ENCODE peak calls at places on chromosomes 11 and 22, in ten cellular contexts. L is heart right ventricle, D is neural progenitor cell, Z is A549, Q is PC-9, P is heart left ventricle, N is mammary epithelial cell, E is sigmoid colon, J is PC-3, V is brain microvascular endothelial cell. A is an unnamed sample.

GRCh38 chr11:128576555-128576954 is 10.8 kb downstream of the ETS1 start:
- DNase-seq in N (no peak), P (no peak), Z (no peak), Q (no peak), L (no peak), E (peak), V (no peak), J (no peak), D (peak), A (no peak)

GRCh38 chr11:18243783-18244362 is 4.6 kb downstream of the SAA2 start:
- DNase-seq in L (no peak), V (peak), J (peak), Z (peak), Q (peak), P (no peak), D (peak), N (peak), E (no peak), A (peak)

GRCh38 chr22:28841111-28841510 is 40.7 kb upstream of the XBP1 start:
- DNase-seq in P (no peak), D (no peak), L (no peak), Q (no peak), N (no peak), E (no peak), V (no peak), J (no peak), Z (no peak), A (no peak)

GRCh38 chr11:46252373-46252914 is 25.0 kb upstream of the CREB3L1 start:
- DNase-seq in Z (no peak), E (no peak), D (no peak), L (no peak), N (no peak), V (no peak), J (no peak), Q (no peak), P (no peak), A (no peak)

GRCh38 chr11:118076754-118077281 is at the start of gene TMPRSS4:
- DNase-seq in P (no peak), D (no peak), J (peak), Q (peak), V (no peak), E (no peak), N (peak), L (no peak), Z (no peak), A (no peak)

GRCh38 chr11:34627197-34627596 is 6.3 kb downstream of the EHF start:
- DNase-seq in N (peak), L (no peak), E (no peak), Z (no peak), V (no peak), Q (peak), J (no peak), P (no peak), D (no peak), A (no peak)

GRCh38 chr22:46564084-46564714 is 26.8 kb upstream of the CELSR1 start:
- DNase-seq in N (no peak), D (peak), L (peak), Q (no peak), E (peak), V (no peak), P (peak), J (no peak), Z (no peak), A (no peak)

GRCh38 chr11:78372114-78372768 is 45.4 kb downstream of the GAB2 start:
- DNase-seq in N (no peak), V (no peak), Z (no peak), J (no peak), Q (peak), L (no peak), E (no peak), D (no peak), P (no peak), A (no peak)

GRCh38 chr11:133146697-133147306 is 385.5 kb downstream of the OPCML start:
- DNase-seq in Z (no peak), E (no peak), V (no peak), L (no peak), D (no peak), Q (no peak), J (no peak), P (no peak), N (no peak), A (no peak)

GRCh38 chr11:28697920-28698827 is 590.0 kb downstream of the METTL15 start:
- DNase-seq in L (peak), Z (peak), E (no peak), J (peak), Q (no peak), V (peak), P (peak), D (peak), N (peak), A (no peak)

GRCh38 chr11:46410021-46410420 is 18.4 kb upstream of the CHRM4 start:
- DNase-seq in Z (peak), N (no peak), P (no peak), E (no peak), Q (peak), V (no peak), J (no peak), L (no peak), D (peak), A (no peak)

GRCh38 chr22:48318575-48319320 is 1508.9 kb downstream of the BRD1 start:
- DNase-seq in L (no peak), E (peak), Q (no peak), Z (no peak), V (no peak), J (no peak), N (no peak), D (no peak), P (no peak), A (no peak)

GRCh38 chr11:117887431-117888139 is 11.1 kb upstream of the FXYD6 start:
- DNase-seq in P (no peak), V (no peak), J (no peak), L (no peak), E (no peak), Q (no peak), D (no peak), Z (no peak), N (no peak), A (no peak)

GRCh38 chr11:120236169-120237107 is 3.5 kb upstream of the POU2F3 start:
- DNase-seq in P (no peak), E (no peak), Z (peak), N (peak), D (no peak), L (no peak), Q (peak), V (no peak), J (peak), A (no peak)

GRCh38 chr11:93668171-93668570 is 6.7 kb downstream of the CEP295 start:
- DNase-seq in Q (no peak), P (no peak), J (no peak), Z (no peak), L (no peak), D (no peak), N (no peak), E (no peak), V (no peak), A (no peak)

GRCh38 chr11:7671807-7672206 is 1.5 kb downstream of the CYB5R2 start:
- DNase-seq in Z (no peak), L (no peak), J (no peak), E (no peak), V (no peak), Q (peak), N (peak), D (no peak), P (no peak), A (no peak)

GRCh38 chr22:36277482-36278291 is 24.8 kb downstream of the APOL1 start:
- DNase-seq in V (no peak), J (peak), N (peak), D (peak), Q (peak), P (no peak), E (peak), L (peak), Z (peak), A (no peak)

GRCh38 chr11:57426439-57426753 is 525 bp downstream of the SLC43A3 start:
- DNase-seq in Q (peak), J (peak), P (no peak), Z (no peak), E (no peak), N (no peak), D (no peak), L (no peak), V (no peak), A (no peak)

GRCh38 chr11:47177846-47178245 is 1.2 kb upstream of the ARFGAP2 start:
- DNase-seq in P (peak), E (peak), D (no peak), L (peak), V (no peak), J (no peak), N (no peak), Z (no peak), Q (no peak), A (no peak)

GRCh38 chr22:21029486-21030025 is 2.8 kb downstream of the SLC7A4 start:
- DNase-seq in Z (no peak), V (no peak), P (no peak), D (no peak), N (no peak), L (no peak), J (no peak), E (no peak), Q (no peak), A (no peak)

GRCh38 chr22:27488456-27489224 is 312.9 kb downstream of the MN1 start:
- DNase-seq in D (no peak), N (no peak), J (peak), P (no peak), Z (no peak), V (peak), Q (no peak), L (no peak), E (no peak), A (no peak)

GRCh38 chr11:73236879-73237278 is 18.8 kb downstream of the P2RY2 start:
- DNase-seq in Q (peak), N (peak), P (peak), E (no peak), V (no peak), J (peak), Z (peak), L (peak), D (peak), A (no peak)

GRCh38 chr11:119371778-119372182 is 9.7 kb downstream of the USP2 start:
- DNase-seq in Q (peak), L (no peak), N (no peak), Z (peak), D (no peak), E (no peak), P (no peak), J (peak), V (no peak), A (no peak)

GRCh38 chr22:38849816-38850215 is 6.0 kb upstream of the NPTXR start:
- DNase-seq in P (no peak), J (no peak), Q (no peak), Z (no peak), N (no peak), V (no peak), E (no peak), L (no peak), D (no peak), A (no peak)

GRCh38 chr11:109914809-109915653 is 178.2 kb upstream of the ZC3H12C start:
- DNase-seq in L (no peak), E (no peak), N (peak), Z (no peak), Q (peak), D (no peak), P (no peak), J (peak), V (peak), A (peak)

GRCh38 chr22:17972385-17973181 is 51.8 kb downstream of the MICAL3 start:
- DNase-seq in V (peak), P (no peak), N (peak), Q (peak), L (peak), J (peak), E (no peak), D (peak), Z (peak), A (no peak)

GRCh38 chr22:24379536-24379935 is 47.9 kb upstream of the ADORA2A start:
- DNase-seq in E (no peak), Q (no peak), P (no peak), D (no peak), Z (no peak), L (no peak), J (peak), N (no peak), V (no peak), A (no peak)

GRCh38 chr11:83721286-83721685 is 435.1 kb upstream of the CCDC90B start:
- DNase-seq in N (peak), Z (no peak), J (peak), D (no peak), Q (peak), V (no peak), P (no peak), L (no peak), E (no peak), A (no peak)

GRCh38 chr11:65663634-65664200 is 1.0 kb upstream of the RELA start:
- DNase-seq in Q (no peak), D (peak), L (peak), E (peak), N (peak), V (no peak), Z (no peak), P (peak), J (peak), A (peak)

DNA sequence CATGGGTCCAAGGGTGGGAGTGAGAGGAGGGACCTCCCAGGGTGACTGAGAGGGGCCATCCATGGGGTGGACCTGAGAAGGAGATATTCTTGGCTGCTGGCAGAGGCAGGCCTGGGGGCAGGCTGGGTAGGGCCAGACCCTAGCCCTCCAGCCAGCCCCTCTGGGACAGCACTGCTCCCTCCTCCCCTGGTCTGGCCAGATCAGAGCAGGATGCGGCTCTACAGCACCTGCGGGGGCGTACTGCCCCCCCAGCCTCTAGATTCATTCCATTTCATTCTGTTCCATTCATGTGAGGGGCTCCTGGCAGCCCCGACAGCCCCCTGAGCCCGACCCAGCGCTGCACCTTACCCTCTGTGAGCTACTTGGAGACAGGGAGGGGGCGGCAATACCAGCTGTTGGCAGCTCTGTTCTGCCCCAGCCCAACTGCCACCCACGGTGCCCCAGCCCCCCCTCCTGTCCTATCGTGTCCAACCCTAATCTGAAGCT is 34.3 kb upstream of the MYRF start:
- DNase-seq in L (no peak), J (no peak), N (no peak), P (no peak), D (no peak), E (no peak), Q (no peak), Z (no peak), V (no peak), A (no peak)
- H3K4me3 ChIP-seq in L (peak), J (no peak), N (no peak), P (peak), D (peak), E (peak), Q (no peak), Z (no peak), V (peak), A (peak)

GRCh38 chr11:10878408-10879214 is 20.8 kb upstream of the ZBED5 start:
- DNase-seq in P (no peak), Q (no peak), N (peak), J (peak), L (no peak), E (no peak), D (peak), Z (peak), V (peak), A (no peak)
- TF ChIP-seq CTCF in P (peak), Q (no peak), N (peak), J (peak), L (peak), E (peak), D (peak), Z (peak), V (peak), A (peak)

GRCh38 chr11:16361108-16361869 is 4.9 kb upstream of the SOX6 start:
- DNase-seq in J (no peak), Q (no peak), Z (no peak), D (no peak), N (no peak), E (no peak), L (no peak), P (no peak), V (no peak), A (no peak)
- H3K4me3 ChIP-seq in J (no peak), Q (no peak), Z (no peak), D (no peak), N (no peak), E (no peak), L (no peak), P (no peak), V (no peak), A (no peak)

GRCh38 chr11:88555829-88556202 is 218.3 kb upstream of the CTSC start:
- DNase-seq in E (no peak), P (no peak), V (no peak), D (no peak), N (peak), J (peak), L (no peak), Q (no peak), Z (no peak), A (peak)

GRCh38 chr11:88555018-88555828 is 217.7 kb upstream of the CTSC start:
- DNase-seq in L (no peak), N (peak), Z (peak), V (peak), Q (peak), E (no peak), P (no peak), J (peak), D (no peak), A (peak)

GRCh38 chr11:88553204-88553603 is 215.7 kb upstream of the CTSC start:
- DNase-seq in J (no peak), L (no peak), Q (no peak), V (peak), N (no peak), P (no peak), D (no peak), E (no peak), Z (no peak), A (no peak)

GRCh38 chr11:88552377-88553029 is 215.0 kb upstream of the CTSC start:
- DNase-seq in V (peak), Z (peak), P (no peak), D (peak), N (peak), Q (peak), L (peak), J (peak), E (no peak), A (no peak)
- TF ChIP-seq CTCF in V (peak), Z (peak), P (peak), D (peak), N (peak), Q (peak), L (peak), J (peak), E (no peak), A (peak)

A was measured in AG09309.